ENCODE peak calls at places on chromosome 5, in four cellular contexts. N, U, E and W are unnamed samples.
A peak's percentile ranks its signal among the peaks of the same experiment; 100 is the strongest.

GRCh38 chr5:107564896-107565295 is 105.8 kb downstream of the EFNA5 start:
- DNase-seq in N (no peak), U (no peak), E (no peak), W (no peak)

GRCh38 chr5:67897431-67897830 is 318.1 kb upstream of the PIK3R1 start:
- DNase-seq in N (no peak), U (no peak), E (no peak), W (no peak)

GRCh38 chr5:160398806-160399205 is 1.0 kb downstream of the FAM200C start:
- DNase-seq in N (no peak), U (no peak), E (no peak), W (no peak)

GRCh38 chr5:17024686-17025180 is 88.6 kb upstream of the MYO10 start:
- DNase-seq in N (no peak), U (no peak), E (no peak), W (peak; percentile 35)

GRCh38 chr5:42636425-42636824 is 120.2 kb upstream of the CCDC152 start:
- DNase-seq in N (peak; percentile 29), U (no peak), E (no peak), W (no peak)

GRCh38 chr5:112419596-112420110 is 576 bp upstream of the EPB41L4A start:
- DNase-seq in N (no peak), U (peak; percentile 27), E (no peak), W (peak; percentile 76)

GRCh38 chr5:155342956-155343355 is 329.4 kb downstream of the KIF4B start:
- DNase-seq in N (no peak), U (no peak), E (no peak), W (no peak)

GRCh38 chr5:178467261-178468195 is 122.7 kb downstream of the COL23A1 start:
- DNase-seq in N (no peak), U (no peak), E (no peak), W (peak; percentile 39)

GRCh38 chr5:100828756-100829342 is 74.2 kb downstream of the ST8SIA4 start:
- DNase-seq in N (no peak), U (no peak), E (no peak), W (no peak)

GRCh38 chr5:128539038-128539429 is 989 bp upstream of the FBN2 start:
- DNase-seq in N (no peak), U (no peak), E (no peak), W (peak; percentile 48)

GRCh38 chr5:54249210-54250028 is 61.0 kb downstream of the ARL15 start:
- DNase-seq in N (no peak), U (no peak), E (no peak), W (peak; percentile 15)

GRCh38 chr5:139193928-139194327 is 4.2 kb downstream of the SIL1 start:
- DNase-seq in N (peak; percentile 21), U (no peak), E (no peak), W (no peak)
- H3K4me1 ChIP-seq in N (peaks cover 23% of the 10 kb centered on the region), U (peaks cover 15% of the 10 kb centered on the region), E (peaks cover 10% of the 10 kb centered on the region), W (peaks cover 12% of the 10 kb centered on the region)

GRCh38 chr5:135393229-135393628 is 5.8 kb downstream of the MACROH2A1 start:
- DNase-seq in N (no peak), U (no peak), E (no peak), W (no peak)

GRCh38 chr5:135391869-135392255 is 7.2 kb downstream of the MACROH2A1 start:
- DNase-seq in N (no peak), U (peak; percentile 44), E (no peak), W (no peak)

GRCh38 chr5:135391123-135391868 is 7.7 kb downstream of the MACROH2A1 start:
- DNase-seq in N (peak; percentile 10), U (no peak), E (no peak), W (no peak)

GRCh38 chr5:135393691-135394090 is 5.3 kb downstream of the MACROH2A1 start:
- DNase-seq in N (no peak), U (no peak), E (no peak), W (no peak)

DNA sequence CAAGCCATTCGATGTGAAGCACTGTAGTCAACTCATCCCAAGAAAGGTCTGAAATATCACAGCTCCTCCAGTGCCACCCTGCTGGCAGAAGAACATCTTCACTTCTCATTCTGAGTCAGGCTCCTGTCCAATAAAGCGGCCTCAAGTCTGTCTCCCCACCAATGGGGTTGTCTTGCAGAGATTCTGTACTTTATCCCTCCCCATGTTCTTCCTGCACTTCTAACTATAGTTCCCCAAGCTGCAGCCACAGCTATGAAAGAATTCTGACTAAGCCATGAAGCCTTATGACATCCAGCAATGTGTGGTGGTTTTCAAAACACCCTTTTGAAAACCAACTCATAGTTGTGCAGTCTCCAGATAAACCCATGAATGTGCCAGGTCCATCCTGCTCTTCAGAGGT is 6.8 kb downstream of the MACROH2A1 start:
- DNase-seq in N (no peak), U (no peak), E (no peak), W (no peak)
- H3K4me1 ChIP-seq in N (peaks cover 62% of the 10 kb centered on the region), U (peaks cover 77% of the 10 kb centered on the region), E (peaks cover 75% of the 10 kb centered on the region), W (peaks cover 62% of the 10 kb centered on the region)

GRCh38 chr5:111299831-111300432 is 75.7 kb downstream of the CAMK4 start:
- DNase-seq in N (no peak), U (no peak), E (no peak), W (no peak)

GRCh38 chr5:111299067-111299481 is 74.9 kb downstream of the CAMK4 start:
- DNase-seq in N (peak; percentile 4), U (no peak), E (no peak), W (no peak)

GRCh38 chr5:111301264-111301663 is 77.1 kb downstream of the CAMK4 start:
- DNase-seq in N (no peak), U (no peak), E (no peak), W (no peak)

GRCh38 chr5:111296570-111296969 is 72.4 kb downstream of the CAMK4 start:
- DNase-seq in N (no peak), U (no peak), E (no peak), W (no peak)

GRCh38 chr5:111295649-111296048 is 71.5 kb downstream of the CAMK4 start:
- DNase-seq in N (no peak), U (no peak), E (no peak), W (no peak)
- H3K4me1 ChIP-seq in N (no peaks in the 10 kb centered on the region), U (no peaks in the 10 kb centered on the region), E (no peaks in the 10 kb centered on the region), W (no peaks in the 10 kb centered on the region)

DNA sequence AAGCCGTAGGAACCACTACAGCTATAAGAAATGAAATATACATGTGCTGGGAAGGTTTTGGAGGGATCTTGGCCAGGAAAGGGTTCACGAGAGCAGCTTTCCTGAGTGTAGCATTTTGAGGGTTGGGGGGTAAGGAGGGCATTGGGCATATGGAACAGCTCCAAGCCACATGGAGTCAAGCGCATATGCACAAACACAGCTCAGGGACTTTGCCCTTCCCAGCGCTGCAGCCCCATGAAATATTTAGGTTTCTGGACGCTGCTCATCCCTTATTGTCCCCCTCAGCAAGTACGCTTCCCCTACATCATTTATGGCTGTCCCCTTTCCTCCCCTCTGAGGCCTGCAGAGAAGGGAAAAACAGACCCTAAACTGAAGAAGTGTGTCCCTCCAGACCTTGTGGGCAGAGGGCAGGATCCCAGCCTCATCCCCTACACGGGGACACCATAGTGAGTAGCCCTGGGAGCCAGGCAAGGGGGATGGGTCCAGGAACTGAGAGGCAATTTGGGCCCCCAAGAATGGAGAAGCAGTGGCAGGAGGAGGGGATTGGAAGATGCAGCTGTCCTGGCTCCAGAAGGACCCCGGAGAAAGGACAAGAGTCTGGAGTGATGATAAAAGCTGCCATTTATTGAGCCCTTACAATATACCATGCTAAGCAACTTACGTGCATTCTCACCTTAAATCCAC is 33.7 kb downstream of the PCDH1 start:
- DNase-seq in N (no peak), U (no peak), E (no peak), W (no peak)
- H3K4me1 ChIP-seq in N (peaks cover 37% of the 10 kb centered on the region), U (peaks cover 22% of the 10 kb centered on the region), E (peaks cover 31% of the 10 kb centered on the region), W (peaks cover 12% of the 10 kb centered on the region)

GRCh38 chr5:109155625-109156024 is 254.1 kb downstream of the PJA2 start:
- DNase-seq in N (no peak), U (no peak), E (no peak), W (no peak)

GRCh38 chr5:109160468-109160867 is 249.3 kb downstream of the PJA2 start:
- DNase-seq in N (no peak), U (no peak), E (no peak), W (no peak)

GRCh38 chr5:109161914-109162683 is 247.7 kb downstream of the PJA2 start:
- DNase-seq in N (no peak), U (no peak), E (no peak), W (no peak)

GRCh38 chr5:109152565-109152964 is 257.2 kb downstream of the PJA2 start:
- DNase-seq in N (no peak), U (no peak), E (no peak), W (no peak)

DNA sequence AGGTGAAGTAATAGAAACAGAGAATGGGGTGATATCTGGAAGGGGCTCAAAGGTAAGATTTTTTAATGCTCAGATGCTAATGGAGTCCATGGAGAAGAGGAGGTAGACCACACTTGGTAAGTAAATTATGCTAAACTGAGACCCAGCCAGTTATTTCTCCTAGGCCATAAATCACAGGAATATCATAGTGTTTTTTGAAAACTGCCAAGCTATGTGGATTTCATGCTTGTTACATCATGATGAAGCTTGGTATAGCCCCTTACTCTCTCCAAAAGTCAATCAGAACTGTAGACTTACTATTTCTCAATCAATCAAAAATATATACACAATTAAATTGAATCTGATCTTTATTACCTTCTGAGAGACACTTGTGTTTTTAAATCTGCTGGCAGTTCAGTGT is 252.9 kb downstream of the PJA2 start:
- DNase-seq in N (no peak), U (no peak), E (no peak), W (no peak)
- H3K4me1 ChIP-seq in N (no peaks in the 10 kb centered on the region), U (no peaks in the 10 kb centered on the region), E (no peaks in the 10 kb centered on the region), W (no peaks in the 10 kb centered on the region)

GRCh38 chr5:32147959-32148358 is 26.2 kb downstream of the GOLPH3 start:
- DNase-seq in N (peak; percentile 41), U (no peak), E (no peak), W (no peak)
- H3K4me1 ChIP-seq in N (peaks cover 69% of the 10 kb centered on the region), U (peaks cover 67% of the 10 kb centered on the region), E (peaks cover 13% of the 10 kb centered on the region), W (peaks cover 26% of the 10 kb centered on the region)

GRCh38 chr5:150138551-150139265 is 16.9 kb downstream of the PDGFRB start:
- DNase-seq in N (peak; percentile 89), U (no peak), E (no peak), W (peak; percentile 84)
- H3K4me1 ChIP-seq in N (peaks cover 97% of the 10 kb centered on the region), U (peaks cover 5% of the 10 kb centered on the region), E (peaks cover 70% of the 10 kb centered on the region), W (peaks cover 71% of the 10 kb centered on the region)